ENCODE peak calls at places on chromosome 14, in five cellular contexts. N is H7, F is neural crest cell, I is fibroblast of mammary gland, Y is Calu3. B is an unnamed sample.

GRCh38 chr14:101223561-101224162 is 320.1 kb upstream of the RTL1 start:
- DNase-seq in N (no peak), F (no peak), I (no peak), Y (no peak), B (no peak)

GRCh38 chr14:55802986-55803431 is 223.0 kb downstream of the KTN1 start:
- DNase-seq in N (no peak), F (no peak), I (peak), Y (peak), B (peak)

GRCh38 chr14:77985235-77985634 is 184.9 kb upstream of the NRXN3 start:
- DNase-seq in N (no peak), F (no peak), I (peak), Y (no peak), B (no peak)

GRCh38 chr14:78697341-78697740 is 527.2 kb downstream of the NRXN3 start:
- DNase-seq in N (peak), F (no peak), I (peak), Y (no peak), B (peak)

GRCh38 chr14:64337901-64338615 is 43.9 kb upstream of the ESR2 start:
- DNase-seq in N (peak), F (peak), I (peak), Y (peak), B (peak)

GRCh38 chr14:43155924-43156323 is 1351.2 kb downstream of the FSCB start:
- DNase-seq in N (no peak), F (no peak), I (no peak), Y (no peak), B (no peak)

GRCh38 chr14:36315159-36315853 is 5.1 kb downstream of the MBIP start:
- DNase-seq in N (no peak), F (no peak), I (no peak), Y (no peak), B (no peak)

GRCh38 chr14:100692859-100693558 is 33.7 kb upstream of the DLK1 start:
- DNase-seq in N (no peak), F (no peak), I (peak), Y (peak), B (peak)

GRCh38 chr14:24978862-24979724 is 70.9 kb downstream of the STXBP6 start:
- DNase-seq in N (no peak), F (no peak), I (no peak), Y (peak), B (no peak)

GRCh38 chr14:51067306-51067705 is 27.6 kb downstream of the TRIM9 start:
- DNase-seq in N (no peak), F (no peak), I (no peak), Y (no peak), B (no peak)

GRCh38 chr14:50344116-50344775 is 32.1 kb downstream of the DMAC2L start:
- DNase-seq in N (no peak), F (no peak), I (peak), Y (no peak), B (no peak)

GRCh38 chr14:52527052-52527451 is 25.3 kb downstream of the TXNDC16 start:
- DNase-seq in N (no peak), F (no peak), I (no peak), Y (no peak), B (no peak)

GRCh38 chr14:101781240-101782061 is 19.9 kb downstream of the PPP2R5C start:
- DNase-seq in N (peak), F (no peak), I (peak), Y (peak), B (no peak)

GRCh38 chr14:69703047-69704046 is 63.6 kb upstream of the SRSF5 start:
- DNase-seq in N (no peak), F (no peak), I (no peak), Y (no peak), B (no peak)

GRCh38 chr14:65975865-65976264 is 510.3 kb upstream of the CCDC196 start:
- DNase-seq in N (no peak), F (no peak), I (no peak), Y (no peak), B (no peak)

GRCh38 chr14:34214961-34215360 is 247.1 kb downstream of the SPTSSA start:
- DNase-seq in N (no peak), F (no peak), I (peak), Y (no peak), B (no peak)

GRCh38 chr14:97592341-97592980 is 795.3 kb downstream of the VRK1 start:
- DNase-seq in N (no peak), F (no peak), I (no peak), Y (no peak), B (no peak)

GRCh38 chr14:61469771-61470170 is 148.4 kb downstream of the PRKCH start:
- DNase-seq in N (no peak), F (no peak), I (no peak), Y (no peak), B (no peak)

GRCh38 chr14:69580009-69580577 is 5.4 kb upstream of the CCDC177 start:
- DNase-seq in N (peak), F (peak), I (peak), Y (peak), B (peak)

GRCh38 chr14:52365071-52365470 is 51.0 kb downstream of the PTGER2 start:
- DNase-seq in N (no peak), F (no peak), I (peak), Y (no peak), B (peak)

GRCh38 chr14:88208858-88209257 is 114.2 kb downstream of the KCNK10 start:
- DNase-seq in N (no peak), F (no peak), I (no peak), Y (no peak), B (no peak)

GRCh38 chr14:67263499-67264149 is 22.4 kb downstream of the PALS1 start:
- DNase-seq in N (no peak), F (no peak), I (peak), Y (no peak), B (peak)

GRCh38 chr14:64761441-64762043 is 57.3 kb downstream of the PLEKHG3 start:
- DNase-seq in N (no peak), F (no peak), I (peak), Y (peak), B (no peak)

GRCh38 chr14:105294142-105294597 is 6.6 kb downstream of the BRF1 start:
- DNase-seq in N (peak), F (no peak), I (no peak), Y (no peak), B (peak)

B was measured in fibroblast of gingiva.